ENCODE peak calls at places on chromosome 10, in six cellular contexts. One of them, this sample, is unnamed.

GRCh38 chr10:58275908-58276307 is 6.9 kb downstream of the CISD1 start:
- DNase-seq in HuH-7: no peak
- DNase-seq in aorta: no peak
- DNase-seq in bronchial epithelial cell: no peak
- DNase-seq in brain microvascular endothelial cell: peak; percentile 62
- DNase-seq in 8988T: no peak
- DNase-seq in this sample: peak; percentile 81

GRCh38 chr10:77041636-77042258 is 595.9 kb downstream of the KCNMA1 start:
- DNase-seq in HuH-7: no peak
- DNase-seq in aorta: no peak
- DNase-seq in bronchial epithelial cell: no peak
- DNase-seq in brain microvascular endothelial cell: peak; percentile 6
- DNase-seq in 8988T: no peak
- DNase-seq in this sample: no peak

GRCh38 chr10:5604946-5605345 is 61.4 kb downstream of the ASB13 start:
- DNase-seq in HuH-7: no peak
- DNase-seq in aorta: no peak
- DNase-seq in bronchial epithelial cell: no peak
- DNase-seq in brain microvascular endothelial cell: no peak
- DNase-seq in 8988T: no peak
- DNase-seq in this sample: no peak

GRCh38 chr10:121205625-121206024 is 354.5 kb downstream of the WDR11 start:
- DNase-seq in HuH-7: no peak
- DNase-seq in aorta: no peak
- DNase-seq in bronchial epithelial cell: no peak
- DNase-seq in brain microvascular endothelial cell: no peak
- DNase-seq in 8988T: no peak
- DNase-seq in this sample: no peak

GRCh38 chr10:132448248-132448731 is 51.3 kb downstream of the PWWP2B start:
- DNase-seq in HuH-7: peak; percentile 88
- DNase-seq in aorta: peak; percentile 89
- DNase-seq in bronchial epithelial cell: peak; percentile 80
- DNase-seq in brain microvascular endothelial cell: no peak
- DNase-seq in 8988T: no peak
- DNase-seq in this sample: peak; percentile 42

GRCh38 chr10:125468273-125468672 is 214.7 kb downstream of the TEX36 start:
- DNase-seq in HuH-7: no peak
- DNase-seq in aorta: no peak
- DNase-seq in bronchial epithelial cell: no peak
- DNase-seq in brain microvascular endothelial cell: no peak
- DNase-seq in 8988T: no peak
- DNase-seq in this sample: no peak

GRCh38 chr10:21166557-21167287 is 269.6 kb upstream of the NEBL start:
- DNase-seq in HuH-7: no peak
- DNase-seq in aorta: no peak
- DNase-seq in bronchial epithelial cell: no peak
- DNase-seq in brain microvascular endothelial cell: no peak
- DNase-seq in 8988T: no peak
- DNase-seq in this sample: no peak

GRCh38 chr10:8116926-8117493 is 62.5 kb downstream of the GATA3 start:
- DNase-seq in HuH-7: no peak
- DNase-seq in aorta: no peak
- DNase-seq in bronchial epithelial cell: no peak
- DNase-seq in brain microvascular endothelial cell: no peak
- DNase-seq in 8988T: no peak
- DNase-seq in this sample: no peak

GRCh38 chr10:115909962-115910361 is 363.0 kb downstream of the GFRA1 start:
- DNase-seq in HuH-7: no peak
- DNase-seq in aorta: no peak
- DNase-seq in bronchial epithelial cell: no peak
- DNase-seq in brain microvascular endothelial cell: no peak
- DNase-seq in 8988T: no peak
- DNase-seq in this sample: no peak

GRCh38 chr10:67788028-67788886 is 49.7 kb downstream of the DNAJC12 start:
- DNase-seq in HuH-7: peak; percentile 54
- DNase-seq in aorta: peak; percentile 77
- DNase-seq in bronchial epithelial cell: peak; percentile 13
- DNase-seq in brain microvascular endothelial cell: peak; percentile 16
- DNase-seq in 8988T: peak; percentile 45
- DNase-seq in this sample: peak; percentile 25

GRCh38 chr10:84541289-84541637 is 212.9 kb downstream of the CCSER2 start:
- DNase-seq in HuH-7: peak; percentile 51
- DNase-seq in aorta: no peak
- DNase-seq in bronchial epithelial cell: no peak
- DNase-seq in brain microvascular endothelial cell: no peak
- DNase-seq in 8988T: peak; percentile 34
- DNase-seq in this sample: no peak

GRCh38 chr10:52778511-52779392 is 6.2 kb upstream of the MBL2 start:
- DNase-seq in HuH-7: no peak
- DNase-seq in aorta: no peak
- DNase-seq in bronchial epithelial cell: peak; percentile 33
- DNase-seq in brain microvascular endothelial cell: peak; percentile 36
- DNase-seq in 8988T: no peak
- DNase-seq in this sample: peak; percentile 57

GRCh38 chr10:15562116-15562515 is 157.6 kb downstream of the ITGA8 start:
- DNase-seq in HuH-7: no peak
- DNase-seq in aorta: no peak
- DNase-seq in bronchial epithelial cell: no peak
- DNase-seq in brain microvascular endothelial cell: no peak
- DNase-seq in 8988T: no peak
- DNase-seq in this sample: no peak

GRCh38 chr10:20995123-20995978 is 98.2 kb upstream of the NEBL start:
- DNase-seq in HuH-7: no peak
- DNase-seq in aorta: no peak
- DNase-seq in bronchial epithelial cell: no peak
- DNase-seq in brain microvascular endothelial cell: no peak
- DNase-seq in 8988T: no peak
- DNase-seq in this sample: peak; percentile 3

GRCh38 chr10:110737886-110738634 is 93.9 kb downstream of the RBM20 start:
- DNase-seq in HuH-7: no peak
- DNase-seq in aorta: no peak
- DNase-seq in bronchial epithelial cell: peak; percentile 11
- DNase-seq in brain microvascular endothelial cell: peak; percentile 96
- DNase-seq in 8988T: no peak
- DNase-seq in this sample: peak; percentile 44

GRCh38 chr10:97466755-97467154 is 20.8 kb downstream of the ZDHHC16 start:
- DNase-seq in HuH-7: no peak
- DNase-seq in aorta: no peak
- DNase-seq in bronchial epithelial cell: peak; percentile 83
- DNase-seq in brain microvascular endothelial cell: no peak
- DNase-seq in 8988T: peak; percentile 51
- DNase-seq in this sample: no peak

GRCh38 chr10:76141376-76141775 is 710.0 kb downstream of the LRMDA start:
- DNase-seq in HuH-7: no peak
- DNase-seq in aorta: no peak
- DNase-seq in bronchial epithelial cell: no peak
- DNase-seq in brain microvascular endothelial cell: no peak
- DNase-seq in 8988T: no peak
- DNase-seq in this sample: no peak

GRCh38 chr10:123229927-123230630 is 75.9 kb downstream of the BUB3 start:
- DNase-seq in HuH-7: no peak
- DNase-seq in aorta: no peak
- DNase-seq in bronchial epithelial cell: peak; percentile 93
- DNase-seq in brain microvascular endothelial cell: no peak
- DNase-seq in 8988T: no peak
- DNase-seq in this sample: no peak

GRCh38 chr10:131816941-131817700 is 83.7 kb upstream of the PPP2R2D start:
- DNase-seq in HuH-7: no peak
- DNase-seq in aorta: peak; percentile 46
- DNase-seq in bronchial epithelial cell: no peak
- DNase-seq in brain microvascular endothelial cell: no peak
- DNase-seq in 8988T: peak; percentile 12
- DNase-seq in this sample: no peak

GRCh38 chr10:118971187-118971586 is 58.3 kb upstream of the NANOS1 start:
- DNase-seq in HuH-7: no peak
- DNase-seq in aorta: no peak
- DNase-seq in bronchial epithelial cell: no peak
- DNase-seq in brain microvascular endothelial cell: no peak
- DNase-seq in 8988T: no peak
- DNase-seq in this sample: no peak

GRCh38 chr10:110860576-110861241 is 11.0 kb upstream of the PDCD4 start:
- DNase-seq in HuH-7: no peak
- DNase-seq in aorta: no peak
- DNase-seq in bronchial epithelial cell: peak; percentile 61
- DNase-seq in brain microvascular endothelial cell: no peak
- DNase-seq in 8988T: no peak
- DNase-seq in this sample: no peak

GRCh38 chr10:96255569-96256335 is 15.6 kb downstream of the BLNK start:
- DNase-seq in HuH-7: no peak
- DNase-seq in aorta: no peak
- DNase-seq in bronchial epithelial cell: no peak
- DNase-seq in brain microvascular endothelial cell: no peak
- DNase-seq in 8988T: no peak
- DNase-seq in this sample: no peak

GRCh38 chr10:12832096-12832495 is 169.4 kb downstream of the CCDC3 start:
- DNase-seq in HuH-7: no peak
- DNase-seq in aorta: no peak
- DNase-seq in bronchial epithelial cell: no peak
- DNase-seq in brain microvascular endothelial cell: no peak
- DNase-seq in 8988T: no peak
- DNase-seq in this sample: no peak

GRCh38 chr10:79112898-79113431 is 44.2 kb downstream of the ZMIZ1 start:
- DNase-seq in HuH-7: no peak
- DNase-seq in aorta: peak; percentile 83
- DNase-seq in bronchial epithelial cell: peak; percentile 91
- DNase-seq in brain microvascular endothelial cell: peak; percentile 74
- DNase-seq in 8988T: peak; percentile 54
- DNase-seq in this sample: peak; percentile 58

GRCh38 chr10:62763155-62763554 is 41.4 kb upstream of the ADO start:
- DNase-seq in HuH-7: no peak
- DNase-seq in aorta: no peak
- DNase-seq in bronchial epithelial cell: no peak
- DNase-seq in brain microvascular endothelial cell: no peak
- DNase-seq in 8988T: no peak
- DNase-seq in this sample: peak; percentile 68

GRCh38 chr10:42963302-42963701 is 113.6 kb upstream of the RET start:
- DNase-seq in HuH-7: no peak
- DNase-seq in aorta: no peak
- DNase-seq in bronchial epithelial cell: no peak
- DNase-seq in brain microvascular endothelial cell: no peak
- DNase-seq in 8988T: no peak
- DNase-seq in this sample: no peak

GRCh38 chr10:120495226-120495625 is 38.2 kb downstream of the PLPP4 start:
- DNase-seq in HuH-7: no peak
- DNase-seq in aorta: no peak
- DNase-seq in bronchial epithelial cell: no peak
- DNase-seq in brain microvascular endothelial cell: no peak
- DNase-seq in 8988T: no peak
- DNase-seq in this sample: no peak